ENCODE peak calls at places on chromosomes 6 and 20, in nine cellular contexts. S is CD8-positive, alpha-beta memory T cell; K is Karpas-422; L is left ventricle myocardium inferior; M is PC-9; X is hepatocyte; J is caudate nucleus; D is transverse colon; W is SJSA1. Y is an unnamed sample.

GRCh38 chr20:59253779-59254319 is 46.6 kb upstream of the EDN3 start:
- DNase-seq in S (peak; percentile 54), K (peak; percentile 48), L (no peak), M (no peak), X (no peak), J (no peak), D (peak; percentile 12), W (no peak), Y (no peak)

GRCh38 chr6:19301980-19302379 is 535.2 kb upstream of the ID4 start:
- DNase-seq in S (no peak), K (no peak), L (no peak), M (peak; percentile 82), X (no peak), J (no peak), D (no peak), W (no peak), Y (no peak)

GRCh38 chr6:140040391-140040790 is 665.9 kb upstream of the CITED2 start:
- DNase-seq in S (no peak), K (no peak), L (no peak), M (no peak), X (no peak), J (no peak), D (no peak), W (no peak), Y (no peak)

GRCh38 chr6:169881398-169881797 is 130.0 kb downstream of the ERMARD start:
- DNase-seq in S (no peak), K (no peak), L (no peak), M (no peak), X (no peak), J (no peak), D (no peak), W (no peak), Y (no peak)

GRCh38 chr6:106300020-106300772 is 25.4 kb downstream of the ATG5 start:
- DNase-seq in S (no peak), K (no peak), L (no peak), M (no peak), X (no peak), J (no peak), D (no peak), W (no peak), Y (no peak)

GRCh38 chr6:27205375-27206278 is 41.9 kb upstream of the PRSS16 start:
- DNase-seq in S (no peak), K (no peak), L (no peak), M (no peak), X (peak; percentile 43), J (no peak), D (no peak), W (no peak), Y (no peak)

GRCh38 chr20:34129518-34130162 is 17.6 kb upstream of the EIF2S2 start:
- DNase-seq in S (peak; percentile 66), K (peak; percentile 91), L (peak; percentile 31), M (peak; percentile 55), X (peak; percentile 83), J (peak; percentile 5), D (peak; percentile 52), W (peak; percentile 63), Y (peak; percentile 85)

GRCh38 chr6:132858750-132859149 is 44.4 kb downstream of the RPS12 start:
- DNase-seq in S (no peak), K (no peak), L (no peak), M (no peak), X (no peak), J (no peak), D (no peak), W (no peak), Y (no peak)

GRCh38 chr20:1185316-1185741 is 548 bp upstream of the TMEM74B start:
- DNase-seq in S (no peak), K (no peak), L (no peak), M (no peak), X (peak; percentile 47), J (no peak), D (no peak), W (no peak), Y (no peak)

GRCh38 chr6:147078106-147078505 is 126.1 kb upstream of the STXBP5 start:
- DNase-seq in S (no peak), K (no peak), L (no peak), M (no peak), X (no peak), J (no peak), D (no peak), W (no peak), Y (no peak)

GRCh38 chr20:41055679-41056078 is 27.1 kb downstream of the TOP1 start:
- DNase-seq in S (no peak), K (no peak), L (no peak), M (no peak), X (no peak), J (no peak), D (no peak), W (no peak), Y (no peak)

GRCh38 chr6:128417698-128418097 is 102.7 kb downstream of the PTPRK start:
- DNase-seq in S (no peak), K (no peak), L (no peak), M (no peak), X (no peak), J (no peak), D (no peak), W (no peak), Y (no peak)

GRCh38 chr20:5315807-5316187 is 957 bp downstream of the PROKR2 start:
- DNase-seq in S (no peak), K (no peak), L (no peak), M (no peak), X (no peak), J (no peak), D (no peak), W (no peak), Y (no peak)
- H3K27ac ChIP-seq in S (no peak overlapping the region), K (no peak overlapping the region), L (no peak overlapping the region), M (no peak overlapping the region), X (no peak overlapping the region), J (no peak overlapping the region), D (no peak overlapping the region), W (no peak overlapping the region), Y (no peak overlapping the region)

DNA sequence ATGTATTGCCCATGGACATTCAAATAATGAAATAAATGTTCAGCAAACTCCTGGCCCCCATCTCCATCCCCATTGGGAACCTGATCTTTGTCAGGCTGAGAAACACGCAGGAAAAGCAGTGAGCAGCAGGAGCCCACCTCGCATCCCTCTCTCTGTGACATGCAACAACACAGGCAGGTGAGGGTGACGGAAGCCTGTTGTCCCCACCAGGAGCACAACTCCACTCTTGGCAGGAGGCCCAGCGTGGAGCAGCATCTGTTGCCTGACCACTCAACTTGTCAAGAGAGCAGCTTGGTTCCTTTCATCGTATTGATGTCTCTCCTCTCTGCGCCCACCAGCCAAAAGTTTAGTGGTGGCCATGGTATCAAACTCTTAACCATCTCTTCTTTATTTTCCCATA is 586.9 kb upstream of the ARID1B start:
- DNase-seq in S (no peak), K (peak; percentile 28), L (no peak), M (no peak), X (no peak), J (no peak), D (no peak), W (no peak), Y (no peak)
- H3K27ac ChIP-seq in S (no peak overlapping the region), K (no peak overlapping the region), L (no peak overlapping the region), M (no peak overlapping the region), X (no peak overlapping the region), J (no peak overlapping the region), D (no peak overlapping the region), W (no peak overlapping the region), Y (no peak overlapping the region)

GRCh38 chr6:16572943-16573342 is 188.3 kb downstream of the ATXN1 start:
- DNase-seq in S (no peak), K (no peak), L (no peak), M (no peak), X (no peak), J (no peak), D (no peak), W (no peak), Y (no peak)

GRCh38 chr6:16578695-16579094 is 182.6 kb downstream of the ATXN1 start:
- DNase-seq in S (no peak), K (no peak), L (no peak), M (no peak), X (no peak), J (no peak), D (no peak), W (no peak), Y (no peak)

GRCh38 chr6:16576391-16577368 is 184.6 kb downstream of the ATXN1 start:
- DNase-seq in S (no peak), K (no peak), L (no peak), M (no peak), X (no peak), J (no peak), D (peak; percentile 37), W (peak; percentile 49), Y (no peak)

GRCh38 chr6:16572317-16572716 is 188.9 kb downstream of the ATXN1 start:
- DNase-seq in S (no peak), K (no peak), L (no peak), M (no peak), X (no peak), J (no peak), D (no peak), W (no peak), Y (no peak)

DNA sequence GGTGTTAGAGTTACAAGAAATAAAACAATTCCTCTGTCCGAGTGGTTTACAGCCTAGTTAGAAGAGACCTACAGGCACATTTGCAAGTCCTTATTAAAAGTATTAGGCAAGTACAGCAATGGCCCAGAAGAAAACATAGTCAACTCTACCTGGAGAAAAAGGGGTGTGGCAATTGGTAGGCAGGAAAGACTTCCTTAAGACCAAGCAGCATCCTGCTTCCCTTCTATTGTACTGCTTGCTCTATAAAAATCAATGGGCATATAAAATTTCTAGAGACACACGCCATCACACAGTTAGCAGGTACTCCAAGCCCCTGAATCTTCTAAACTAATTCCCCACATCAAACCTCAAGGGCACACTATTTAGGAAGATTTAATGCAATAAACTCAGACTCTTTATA is 185.6 kb downstream of the ATXN1 start:
- DNase-seq in S (no peak), K (no peak), L (no peak), M (no peak), X (no peak), J (no peak), D (no peak), W (no peak), Y (no peak)
- H3K27ac ChIP-seq in S (no peak overlapping the region), K (no peak overlapping the region), L (no peak overlapping the region), M (peak overlapping the region; percentile 6), X (no peak overlapping the region), J (no peak overlapping the region), D (peak overlapping the region; percentile 61), W (no peak overlapping the region), Y (no peak overlapping the region)

GRCh38 chr20:23363257-23363649 is 1.3 kb downstream of the GZF1 start:
- DNase-seq in S (no peak), K (peak; percentile 79), L (peak; percentile 69), M (no peak), X (no peak), J (no peak), D (no peak), W (no peak), Y (peak; percentile 34)

GRCh38 chr20:23368316-23369110 is 6.5 kb downstream of the GZF1 start:
- DNase-seq in S (no peak), K (no peak), L (no peak), M (no peak), X (no peak), J (no peak), D (no peak), W (no peak), Y (no peak)

GRCh38 chr20:23366384-23366783 is 4.4 kb downstream of the GZF1 start:
- DNase-seq in S (no peak), K (peak; percentile 56), L (no peak), M (no peak), X (no peak), J (no peak), D (no peak), W (no peak), Y (no peak)

GRCh38 chr20:23367770-23368169 is 5.8 kb downstream of the GZF1 start:
- DNase-seq in S (no peak), K (no peak), L (no peak), M (no peak), X (no peak), J (no peak), D (no peak), W (no peak), Y (no peak)

GRCh38 chr20:23365390-23366165 is 3.6 kb downstream of the GZF1 start:
- DNase-seq in S (no peak), K (no peak), L (no peak), M (no peak), X (no peak), J (no peak), D (no peak), W (no peak), Y (peak; percentile 16)
- H3K27ac ChIP-seq in S (no peak overlapping the region), K (peak overlapping the region; percentile 36), L (peak overlapping the region; percentile 24), M (no peak overlapping the region), X (no peak overlapping the region), J (no peak overlapping the region), D (no peak overlapping the region), W (no peak overlapping the region), Y (no peak overlapping the region)